ENCODE peak calls at places on chromosome 1, in five cellular contexts. One of them, this sample, is unnamed. For H3K27me3 and H3K9me3, the result is how much of the 10 kb centered on the place peaks cover.

GRCh38 chr1:234139966-234140365 is 233.3 kb upstream of the COA6 start:
- DNase-seq in left ventricle myocardium inferior: no peak
- DNase-seq in CD4-positive, CD25-positive, alpha-beta regulatory T cell: no peak
- DNase-seq in fibroblast of lung: peak
- DNase-seq in H1: no peak
- DNase-seq in this sample: no peak

GRCh38 chr1:53413175-53414001 is 45.8 kb upstream of the DMRTB1 start:
- DNase-seq in left ventricle myocardium inferior: no peak
- DNase-seq in CD4-positive, CD25-positive, alpha-beta regulatory T cell: peak
- DNase-seq in fibroblast of lung: peak
- DNase-seq in H1: peak
- DNase-seq in this sample: peak

GRCh38 chr1:217332426-217333065 is 298.3 kb downstream of the GPATCH2 start:
- DNase-seq in left ventricle myocardium inferior: peak
- DNase-seq in CD4-positive, CD25-positive, alpha-beta regulatory T cell: no peak
- DNase-seq in fibroblast of lung: peak
- DNase-seq in H1: no peak
- DNase-seq in this sample: no peak

GRCh38 chr1:12565094-12565965 is 52.7 kb downstream of the DHRS3 start:
- DNase-seq in left ventricle myocardium inferior: no peak
- DNase-seq in CD4-positive, CD25-positive, alpha-beta regulatory T cell: no peak
- DNase-seq in fibroblast of lung: no peak
- DNase-seq in H1: no peak
- DNase-seq in this sample: no peak

GRCh38 chr1:109926662-109927300 is 16.1 kb downstream of the CSF1 start:
- DNase-seq in left ventricle myocardium inferior: no peak
- DNase-seq in CD4-positive, CD25-positive, alpha-beta regulatory T cell: no peak
- DNase-seq in fibroblast of lung: peak
- DNase-seq in H1: no peak
- DNase-seq in this sample: no peak

GRCh38 chr1:228236744-228237143 is 28.9 kb downstream of the OBSCN start:
- DNase-seq in left ventricle myocardium inferior: no peak
- DNase-seq in CD4-positive, CD25-positive, alpha-beta regulatory T cell: peak
- DNase-seq in fibroblast of lung: peak
- DNase-seq in H1: peak
- DNase-seq in this sample: no peak

GRCh38 chr1:8349961-8350360 is 32.0 kb downstream of the SLC45A1 start:
- DNase-seq in left ventricle myocardium inferior: peak
- DNase-seq in CD4-positive, CD25-positive, alpha-beta regulatory T cell: no peak
- DNase-seq in fibroblast of lung: no peak
- DNase-seq in H1: peak
- DNase-seq in this sample: no peak

GRCh38 chr1:99680258-99680657 is 34.3 kb downstream of the PALMD start:
- DNase-seq in left ventricle myocardium inferior: no peak
- DNase-seq in CD4-positive, CD25-positive, alpha-beta regulatory T cell: no peak
- DNase-seq in fibroblast of lung: peak
- DNase-seq in H1: no peak
- DNase-seq in this sample: no peak

GRCh38 chr1:205351984-205352713 is 4.6 kb downstream of the KLHDC8A start:
- DNase-seq in left ventricle myocardium inferior: no peak
- DNase-seq in CD4-positive, CD25-positive, alpha-beta regulatory T cell: no peak
- DNase-seq in fibroblast of lung: peak
- DNase-seq in H1: peak
- DNase-seq in this sample: no peak

GRCh38 chr1:8061210-8061609 is 35.1 kb upstream of the ERRFI1 start:
- DNase-seq in left ventricle myocardium inferior: no peak
- DNase-seq in CD4-positive, CD25-positive, alpha-beta regulatory T cell: no peak
- DNase-seq in fibroblast of lung: peak
- DNase-seq in H1: no peak
- DNase-seq in this sample: no peak

GRCh38 chr1:169484107-169484506 is 1.6 kb downstream of the SLC19A2 start:
- DNase-seq in left ventricle myocardium inferior: no peak
- DNase-seq in CD4-positive, CD25-positive, alpha-beta regulatory T cell: no peak
- DNase-seq in fibroblast of lung: no peak
- DNase-seq in H1: no peak
- DNase-seq in this sample: no peak

GRCh38 chr1:6426321-6426971 is 1.9 kb downstream of the ESPN start:
- DNase-seq in left ventricle myocardium inferior: no peak
- DNase-seq in CD4-positive, CD25-positive, alpha-beta regulatory T cell: no peak
- DNase-seq in fibroblast of lung: no peak
- DNase-seq in H1: no peak
- DNase-seq in this sample: no peak

GRCh38 chr1:58727363-58727762 is 27.5 kb upstream of the MYSM1 start:
- DNase-seq in left ventricle myocardium inferior: no peak
- DNase-seq in CD4-positive, CD25-positive, alpha-beta regulatory T cell: peak
- DNase-seq in fibroblast of lung: peak
- DNase-seq in H1: no peak
- DNase-seq in this sample: no peak

GRCh38 chr1:6657138-6657537 is 32.5 kb downstream of the THAP3 start:
- DNase-seq in left ventricle myocardium inferior: peak
- DNase-seq in CD4-positive, CD25-positive, alpha-beta regulatory T cell: no peak
- DNase-seq in fibroblast of lung: no peak
- DNase-seq in H1: no peak
- DNase-seq in this sample: no peak

GRCh38 chr1:187383366-187383765 is 554.6 kb downstream of the PLA2G4A start:
- DNase-seq in left ventricle myocardium inferior: no peak
- DNase-seq in CD4-positive, CD25-positive, alpha-beta regulatory T cell: no peak
- DNase-seq in fibroblast of lung: no peak
- DNase-seq in H1: no peak
- DNase-seq in this sample: no peak

GRCh38 chr1:192805832-192806323 is 3.0 kb upstream of the RGS2 start:
- DNase-seq in left ventricle myocardium inferior: no peak
- DNase-seq in CD4-positive, CD25-positive, alpha-beta regulatory T cell: peak
- DNase-seq in fibroblast of lung: peak
- DNase-seq in H1: no peak
- DNase-seq in this sample: no peak

GRCh38 chr1:52918201-52918600 is 3.3 kb downstream of the ECHDC2 start:
- DNase-seq in left ventricle myocardium inferior: no peak
- DNase-seq in CD4-positive, CD25-positive, alpha-beta regulatory T cell: no peak
- DNase-seq in fibroblast of lung: no peak
- DNase-seq in H1: no peak
- DNase-seq in this sample: no peak

GRCh38 chr1:154629160-154630073 is 21.4 kb upstream of the ADAR start:
- DNase-seq in left ventricle myocardium inferior: no peak
- DNase-seq in CD4-positive, CD25-positive, alpha-beta regulatory T cell: no peak
- DNase-seq in fibroblast of lung: peak
- DNase-seq in H1: no peak
- DNase-seq in this sample: no peak

GRCh38 chr1:63601912-63602311 is 8.7 kb downstream of the PGM1 start:
- DNase-seq in left ventricle myocardium inferior: no peak
- DNase-seq in CD4-positive, CD25-positive, alpha-beta regulatory T cell: no peak
- DNase-seq in fibroblast of lung: no peak
- DNase-seq in H1: no peak
- DNase-seq in this sample: no peak

GRCh38 chr1:43994794-43995790 is 3.7 kb downstream of the CCDC24 start:
- DNase-seq in left ventricle myocardium inferior: no peak
- DNase-seq in CD4-positive, CD25-positive, alpha-beta regulatory T cell: peak
- DNase-seq in fibroblast of lung: no peak
- DNase-seq in H1: peak
- DNase-seq in this sample: no peak

GRCh38 chr1:915295-916172 is 8.2 kb upstream of the SAMD11 start:
- DNase-seq in left ventricle myocardium inferior: peak
- DNase-seq in CD4-positive, CD25-positive, alpha-beta regulatory T cell: no peak
- DNase-seq in fibroblast of lung: no peak
- DNase-seq in H1: no peak
- DNase-seq in this sample: no peak

GRCh38 chr1:100461222-100461621 is 76.7 kb upstream of the GPR88 start:
- DNase-seq in left ventricle myocardium inferior: peak
- DNase-seq in CD4-positive, CD25-positive, alpha-beta regulatory T cell: no peak
- DNase-seq in fibroblast of lung: no peak
- DNase-seq in H1: no peak
- DNase-seq in this sample: no peak

GRCh38 chr1:169858467-169858866 is 35.2 kb downstream of the SCYL3 start:
- DNase-seq in left ventricle myocardium inferior: no peak
- DNase-seq in CD4-positive, CD25-positive, alpha-beta regulatory T cell: no peak
- DNase-seq in fibroblast of lung: peak
- DNase-seq in H1: no peak
- DNase-seq in this sample: no peak

GRCh38 chr1:206739411-206740076 is 31.0 kb upstream of the IL19 start:
- DNase-seq in left ventricle myocardium inferior: no peak
- DNase-seq in CD4-positive, CD25-positive, alpha-beta regulatory T cell: peak
- DNase-seq in fibroblast of lung: no peak
- DNase-seq in H1: no peak
- DNase-seq in this sample: no peak

GRCh38 chr1:20654104-20654690 is 7.0 kb downstream of the DDOST start:
- DNase-seq in left ventricle myocardium inferior: peak
- DNase-seq in CD4-positive, CD25-positive, alpha-beta regulatory T cell: no peak
- DNase-seq in fibroblast of lung: peak
- DNase-seq in H1: no peak
- DNase-seq in this sample: no peak

GRCh38 chr1:85652327-85652726 is 55.9 kb downstream of the ZNHIT6 start:
- DNase-seq in left ventricle myocardium inferior: no peak
- DNase-seq in CD4-positive, CD25-positive, alpha-beta regulatory T cell: no peak
- DNase-seq in fibroblast of lung: no peak
- DNase-seq in H1: no peak
- DNase-seq in this sample: no peak

GRCh38 chr1:55816456-55816794 is 601.3 kb upstream of the USP24 start:
- DNase-seq in left ventricle myocardium inferior: no peak
- DNase-seq in CD4-positive, CD25-positive, alpha-beta regulatory T cell: no peak
- DNase-seq in fibroblast of lung: peak
- DNase-seq in H1: no peak
- DNase-seq in this sample: no peak

GRCh38 chr1:2446394-2446793 is 29.7 kb upstream of the PLCH2 start:
- DNase-seq in left ventricle myocardium inferior: no peak
- DNase-seq in CD4-positive, CD25-positive, alpha-beta regulatory T cell: no peak
- DNase-seq in fibroblast of lung: no peak
- DNase-seq in H1: no peak
- DNase-seq in this sample: no peak

GRCh38 chr1:2445162-2445822 is 30.8 kb upstream of the PLCH2 start:
- DNase-seq in left ventricle myocardium inferior: no peak
- DNase-seq in CD4-positive, CD25-positive, alpha-beta regulatory T cell: no peak
- DNase-seq in fibroblast of lung: no peak
- DNase-seq in H1: no peak
- DNase-seq in this sample: no peak

GRCh38 chr1:2444138-2444591 is 31.8 kb upstream of the PEX10 start:
- DNase-seq in left ventricle myocardium inferior: no peak
- DNase-seq in CD4-positive, CD25-positive, alpha-beta regulatory T cell: no peak
- DNase-seq in fibroblast of lung: no peak
- DNase-seq in H1: no peak
- DNase-seq in this sample: no peak

GRCh38 chr1:2446861-2447260 is 29.2 kb upstream of the PLCH2 start:
- DNase-seq in left ventricle myocardium inferior: no peak
- DNase-seq in CD4-positive, CD25-positive, alpha-beta regulatory T cell: no peak
- DNase-seq in fibroblast of lung: no peak
- DNase-seq in H1: no peak
- DNase-seq in this sample: no peak

GRCh38 chr1:2445823-2446215 is 30.3 kb upstream of the PLCH2 start:
- DNase-seq in left ventricle myocardium inferior: no peak
- DNase-seq in CD4-positive, CD25-positive, alpha-beta regulatory T cell: no peak
- DNase-seq in fibroblast of lung: no peak
- DNase-seq in H1: no peak
- DNase-seq in this sample: no peak
- H3K27me3 ChIP-seq in left ventricle myocardium inferior: half or more
- H3K27me3 ChIP-seq in CD4-positive, CD25-positive, alpha-beta regulatory T cell: under half
- H3K27me3 ChIP-seq in fibroblast of lung: under half
- H3K27me3 ChIP-seq in H1: under half
- H3K27me3 ChIP-seq in this sample: under half

DNA sequence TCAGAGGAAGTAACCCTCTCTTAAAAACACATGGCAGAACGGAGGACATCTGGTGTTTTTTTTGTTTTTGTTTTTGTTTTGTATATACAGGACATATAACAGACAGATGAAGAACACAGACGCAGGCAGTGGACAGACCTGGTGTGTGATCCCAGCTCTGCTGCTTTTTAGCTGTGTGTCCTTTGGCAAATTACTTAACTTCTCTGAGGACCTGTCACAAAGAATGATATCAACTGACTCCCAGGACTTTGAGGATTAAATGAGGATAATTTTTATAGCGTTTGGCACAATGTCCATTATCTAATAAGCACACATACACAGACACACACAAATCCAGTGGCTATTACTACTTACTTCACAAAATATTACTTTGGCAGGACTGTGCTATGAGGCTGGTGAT is 3.9 kb downstream of the TNN start:
- DNase-seq in left ventricle myocardium inferior: no peak
- DNase-seq in CD4-positive, CD25-positive, alpha-beta regulatory T cell: no peak
- DNase-seq in fibroblast of lung: no peak
- DNase-seq in H1: no peak
- DNase-seq in this sample: no peak
- H3K9me3 ChIP-seq in left ventricle myocardium inferior: under half
- H3K9me3 ChIP-seq in CD4-positive, CD25-positive, alpha-beta regulatory T cell: under half
- H3K9me3 ChIP-seq in fibroblast of lung: under half
- H3K9me3 ChIP-seq in H1: under half
- H3K9me3 ChIP-seq in this sample: under half

DNA sequence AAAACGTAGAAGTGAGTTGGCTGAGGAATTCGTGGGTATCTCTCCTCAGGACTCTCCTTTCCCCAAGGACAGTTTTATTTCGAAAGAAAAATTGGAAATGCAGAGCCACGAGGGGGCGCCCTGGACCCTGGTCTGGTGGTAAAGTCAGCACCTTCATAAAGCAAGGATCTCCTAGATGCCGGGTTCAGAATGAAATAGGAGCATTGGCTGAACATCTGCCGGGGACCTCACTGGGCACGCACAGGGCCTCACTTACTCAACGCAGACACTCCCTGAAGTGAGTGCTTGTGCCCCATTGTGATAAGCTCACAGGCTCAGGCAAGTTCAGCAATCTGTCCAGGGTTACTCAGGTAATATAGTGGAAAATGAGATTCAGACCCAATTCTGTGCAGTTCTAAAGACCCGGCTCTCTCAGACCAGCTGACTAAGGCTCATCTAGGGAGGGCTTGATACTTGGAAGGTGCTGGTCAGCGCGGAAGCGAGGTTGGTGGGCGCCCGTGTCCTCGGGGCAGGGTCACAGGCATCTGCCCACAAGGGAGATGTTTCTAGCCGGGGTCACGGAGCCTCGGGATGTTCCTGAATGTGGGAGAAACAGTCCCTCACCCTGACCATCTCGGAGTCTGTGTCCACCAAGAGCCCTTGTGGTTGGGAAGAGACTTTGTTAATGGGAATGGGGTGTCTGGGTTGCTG is 55.7 kb upstream of the ETV3 start:
- DNase-seq in left ventricle myocardium inferior: peak
- DNase-seq in CD4-positive, CD25-positive, alpha-beta regulatory T cell: peak
- DNase-seq in fibroblast of lung: peak
- DNase-seq in H1: peak
- DNase-seq in this sample: peak
- H3K27me3 ChIP-seq in left ventricle myocardium inferior: half or more
- H3K27me3 ChIP-seq in CD4-positive, CD25-positive, alpha-beta regulatory T cell: under half
- H3K27me3 ChIP-seq in fibroblast of lung: under half
- H3K27me3 ChIP-seq in H1: under half
- H3K27me3 ChIP-seq in this sample: under half

DNA sequence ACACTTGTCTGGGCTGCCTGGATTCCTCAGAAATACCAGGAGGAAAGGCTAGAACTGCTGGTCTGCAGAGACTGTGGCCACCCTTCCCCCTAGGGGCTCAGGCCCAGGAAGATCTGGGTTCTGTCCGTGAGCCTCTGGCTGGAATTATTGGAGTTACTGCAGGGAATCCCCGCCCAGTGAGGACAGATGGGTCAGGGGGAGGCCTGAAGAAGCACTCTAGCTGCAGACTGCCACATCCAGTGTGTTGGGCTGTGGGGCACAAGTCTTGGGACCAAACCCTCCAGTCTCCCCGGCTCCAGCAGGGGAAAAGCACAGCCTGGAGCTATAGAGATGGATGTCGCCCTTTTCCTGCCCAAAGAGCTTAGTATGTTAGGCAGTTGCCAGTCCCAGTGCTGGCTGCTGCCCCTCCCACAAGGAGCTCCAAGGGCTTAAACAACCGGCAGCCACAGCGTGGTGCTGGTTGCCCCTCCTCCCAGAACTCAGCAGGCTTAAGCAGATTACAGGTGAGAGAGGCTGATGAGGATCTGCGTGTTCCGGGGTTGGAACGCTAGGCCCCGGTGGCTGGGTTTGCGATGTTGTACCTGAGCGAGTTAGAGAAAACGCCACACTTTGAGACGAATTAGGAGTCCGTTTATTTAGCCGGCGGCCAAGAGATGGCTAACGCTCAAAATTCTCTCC is 255.5 kb upstream of the LRRC7 start:
- DNase-seq in left ventricle myocardium inferior: no peak
- DNase-seq in CD4-positive, CD25-positive, alpha-beta regulatory T cell: no peak
- DNase-seq in fibroblast of lung: no peak
- DNase-seq in H1: peak
- DNase-seq in this sample: no peak
- H3K9me3 ChIP-seq in left ventricle myocardium inferior: under half
- H3K9me3 ChIP-seq in CD4-positive, CD25-positive, alpha-beta regulatory T cell: under half
- H3K9me3 ChIP-seq in fibroblast of lung: under half
- H3K9me3 ChIP-seq in H1: under half
- H3K9me3 ChIP-seq in this sample: under half

This sample was measured in effector memory CD4-positive, alpha-beta T cell.